ENCODE peak calls at places on chromosomes 5 and 9, in five cellular contexts. N is right atrium auricular region; F is Panc1; G is CD8-positive, alpha-beta T cell; P is HFF-Myc. R is an unnamed sample.

GRCh38 chr9:121038452-121039203 is 11.4 kb downstream of the C5 start:
- DNase-seq in N (no peak), F (no peak), G (no peak), P (no peak), R (no peak)

GRCh38 chr9:115133649-115134048 is 15.7 kb upstream of the TNC start:
- DNase-seq in N (no peak), F (no peak), G (no peak), P (peak), R (peak)

GRCh38 chr5:86880785-86881492 is 263.2 kb downstream of the COX7C start:
- DNase-seq in N (peak), F (peak), G (peak), P (peak), R (peak)

GRCh38 chr5:68178579-68178978 is 37.0 kb upstream of the PIK3R1 start:
- DNase-seq in N (no peak), F (no peak), G (no peak), P (no peak), R (no peak)

GRCh38 chr9:6194934-6195333 is 20.7 kb upstream of the IL33 start:
- DNase-seq in N (no peak), F (no peak), G (no peak), P (no peak), R (no peak)

GRCh38 chr9:96459268-96460007 is 9.5 kb downstream of the HABP4 start:
- DNase-seq in N (no peak), F (no peak), G (no peak), P (no peak), R (no peak)

GRCh38 chr5:126676195-126676624 is 75.5 kb downstream of the PHAX start:
- DNase-seq in N (no peak), F (peak), G (peak), P (peak), R (peak)

GRCh38 chr5:174145821-174146220 is 100.3 kb downstream of the NSG2 start:
- DNase-seq in N (no peak), F (no peak), G (no peak), P (peak), R (no peak)

GRCh38 chr5:122774861-122775712 is at the start of gene SNX2:
- DNase-seq in N (peak), F (no peak), G (peak), P (peak), R (no peak)

GRCh38 chr9:100730126-100730525 is 152.2 kb downstream of the CAVIN4 start:
- DNase-seq in N (no peak), F (no peak), G (no peak), P (no peak), R (no peak)

GRCh38 chr5:169592937-169593650 is 9.5 kb downstream of the SPDL1 start:
- DNase-seq in N (no peak), F (no peak), G (no peak), P (no peak), R (no peak)

GRCh38 chr9:87605676-87606075 is 108.0 kb downstream of the DAPK1 start:
- DNase-seq in N (no peak), F (no peak), G (no peak), P (no peak), R (no peak)

GRCh38 chr5:155485344-155485743 is 471.8 kb downstream of the KIF4B start:
- DNase-seq in N (no peak), F (no peak), G (no peak), P (no peak), R (peak)

GRCh38 chr9:22107202-22107601 is 98.1 kb upstream of the CDKN2B start:
- DNase-seq in N (no peak), F (no peak), G (no peak), P (no peak), R (no peak)

GRCh38 chr5:33905381-33905780 is 13.6 kb upstream of the ADAMTS12 start:
- DNase-seq in N (no peak), F (no peak), G (no peak), P (no peak), R (no peak)

GRCh38 chr5:125575561-125576504 is 829.4 kb upstream of the ZNF608 start:
- DNase-seq in N (no peak), F (no peak), G (no peak), P (no peak), R (no peak)

GRCh38 chr5:57776035-57776434 is 293.4 kb upstream of the ACTBL2 start:
- DNase-seq in N (no peak), F (no peak), G (no peak), P (no peak), R (no peak)

GRCh38 chr5:125914471-125914870 is 508.7 kb upstream of the GRAMD2B start:
- DNase-seq in N (no peak), F (no peak), G (no peak), P (no peak), R (no peak)

GRCh38 chr9:93896093-93896492 is 59.1 kb downstream of the BARX1 start:
- DNase-seq in N (no peak), F (no peak), G (no peak), P (no peak), R (no peak)

GRCh38 chr9:221989-222776 is 7.5 kb downstream of the DOCK8 start:
- DNase-seq in N (no peak), F (no peak), G (no peak), P (no peak), R (no peak)

GRCh38 chr5:167964529-167964928 is 326.9 kb upstream of the WWC1 start:
- DNase-seq in N (no peak), F (no peak), G (no peak), P (no peak), R (no peak)
- TF ChIP-seq CTCF in N (peak), F (peak), G (no peak), P (peak), R (peak)

GRCh38 chr5:133053463-133053862 is 1.6 kb downstream of the HSPA4 start:
- DNase-seq in N (no peak), F (no peak), G (no peak), P (no peak), R (no peak)
- H3K4me3 ChIP-seq in N (peak), F (peak), G (no peak), P (peak), R (peak)

GRCh38 chr9:4077499-4078102 is 222.3 kb downstream of the GLIS3 start:
- DNase-seq in N (peak), F (peak), G (peak), P (peak), R (no peak)
- TF ChIP-seq CTCF in N (peak), F (peak), G (no peak), P (peak), R (peak)

DNA sequence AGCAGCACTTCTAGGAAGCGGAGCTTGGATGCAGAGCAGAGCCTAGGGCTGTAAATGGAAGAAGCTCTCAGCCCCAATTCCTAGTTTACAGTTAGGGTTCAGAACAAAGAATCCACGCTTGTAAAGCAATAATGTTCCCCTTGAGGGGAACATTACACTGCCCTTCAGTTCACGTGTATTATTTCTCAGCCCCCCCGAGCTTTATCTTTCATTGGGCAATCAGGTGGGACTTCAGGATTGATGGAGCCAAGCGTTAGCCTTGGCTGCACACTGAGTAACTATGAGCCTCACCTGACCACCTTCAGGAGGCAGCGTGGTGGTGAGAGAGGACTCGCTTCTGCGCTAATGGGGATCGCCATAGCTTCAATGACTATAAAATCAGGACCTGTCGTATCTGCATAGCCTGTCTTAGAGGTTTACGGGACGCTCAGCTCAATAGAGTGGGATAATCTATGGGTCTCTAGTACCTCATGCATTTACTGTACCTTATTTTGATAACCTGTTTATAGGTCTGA is 157.0 kb upstream of the RASEF start:
- DNase-seq in N (no peak), F (no peak), G (no peak), P (no peak), R (peak)
- H3K4me3 ChIP-seq in N (peak), F (peak), G (no peak), P (peak), R (peak)

DNA sequence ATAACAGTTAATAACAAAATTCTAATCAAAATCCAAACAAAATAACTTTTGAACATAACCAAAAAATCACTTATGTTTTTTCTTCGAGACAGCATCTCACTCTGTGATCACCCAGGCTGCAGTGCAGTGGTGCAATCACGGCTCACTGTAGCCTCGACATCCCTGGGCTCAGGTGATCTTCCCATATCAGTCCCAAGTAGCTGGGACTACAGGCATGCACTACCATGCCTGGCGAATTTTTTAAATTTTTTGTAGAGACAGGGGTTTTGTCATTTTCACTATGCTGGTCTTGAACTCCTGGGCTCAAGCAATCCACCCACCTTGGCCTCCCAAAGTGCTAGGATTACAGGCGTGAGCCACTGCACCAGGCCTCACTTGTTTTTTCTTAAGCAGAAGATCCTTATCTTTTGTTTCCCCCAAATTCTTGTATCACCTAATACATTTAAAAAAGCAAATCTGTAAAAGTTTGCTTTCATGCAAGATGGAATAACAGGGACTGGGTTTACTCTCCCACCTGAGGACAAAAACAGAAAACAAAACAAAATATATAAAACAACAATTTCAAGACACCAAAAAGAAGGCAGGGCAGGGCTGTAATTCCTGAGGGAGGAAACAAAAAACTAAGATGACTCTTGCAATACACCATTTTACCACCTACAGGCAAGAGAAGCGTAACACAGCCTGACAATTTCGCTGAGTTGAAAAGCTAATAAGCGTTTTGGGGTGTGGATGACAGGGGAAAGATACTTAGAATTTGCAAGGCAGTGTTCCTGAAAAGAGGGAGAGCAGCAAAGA is 71.4 kb downstream of the RAPGEF6 start:
- DNase-seq in N (no peak), F (no peak), G (no peak), P (no peak), R (no peak)
- TF ChIP-seq CTCF in N (no peak), F (no peak), G (no peak), P (no peak), R (no peak)

GRCh38 chr5:172007795-172008465 is 1.5 kb upstream of the FBXW11 start:
- DNase-seq in N (no peak), F (no peak), G (no peak), P (no peak), R (no peak)
- H3K4me3 ChIP-seq in N (peak), F (peak), G (peak), P (peak), R (peak)

DNA sequence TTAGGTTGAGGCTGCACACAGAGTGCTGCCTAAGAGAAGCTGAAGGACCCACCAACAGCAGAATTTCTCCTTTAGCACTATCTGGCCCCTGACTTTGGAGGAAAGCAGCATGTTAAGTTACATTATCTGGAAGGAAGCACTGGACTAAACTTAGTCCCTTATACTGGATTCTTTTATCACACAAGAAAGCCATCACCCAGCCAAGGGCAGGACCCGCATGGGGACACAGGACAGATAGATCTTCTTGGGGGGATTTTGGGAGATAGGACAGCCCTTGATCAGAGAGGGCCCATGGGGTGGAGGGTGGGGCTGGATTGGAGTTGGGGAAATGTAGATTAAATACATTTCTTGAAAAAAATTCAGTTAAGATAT is 14.4 kb downstream of the ANKRD33B start:
- DNase-seq in N (peak), F (no peak), G (no peak), P (no peak), R (no peak)
- TF ChIP-seq CTCF in N (no peak), F (no peak), G (no peak), P (no peak), R (no peak)

GRCh38 chr5:75050415-75050814 is 1.9 kb downstream of the GCNT4 start:
- DNase-seq in N (no peak), F (no peak), G (peak), P (no peak), R (no peak)
- H3K4me3 ChIP-seq in N (no peak), F (no peak), G (peak), P (no peak), R (no peak)

R was measured in epithelial cell of proximal tubule.